ENCODE peak calls at places on chromosomes 2 and 18, in eight cellular contexts. U is mammary epithelial cell, T is AG09309, V is tibial nerve, R is glutamatergic neuron, Y is kidney epithelial cell, H is AG10803, X is NB4. Z is an unnamed sample.

GRCh38 chr2:25473758-25474335 is 132.1 kb upstream of the DNMT3A start:
- DNase-seq in U (no peak), T (no peak), V (no peak), R (no peak), Y (peak), H (no peak), X (no peak), Z (no peak)

GRCh38 chr18:30376515-30376914 is 666.0 kb downstream of the DSC3 start:
- DNase-seq in U (no peak), T (no peak), V (no peak), R (no peak), Y (no peak), H (no peak), X (peak), Z (no peak)

GRCh38 chr18:48590678-48591077 is 51.8 kb downstream of the CTIF start:
- DNase-seq in U (peak), T (peak), V (no peak), R (no peak), Y (peak), H (peak), X (no peak), Z (no peak)

GRCh38 chr2:9782197-9782719 is 61.0 kb upstream of the TAF1B start:
- DNase-seq in U (peak), T (no peak), V (no peak), R (no peak), Y (no peak), H (no peak), X (no peak), Z (no peak)

GRCh38 chr2:96993367-96993766 is 7.0 kb upstream of the FAM178B start:
- DNase-seq in U (peak), T (no peak), V (no peak), R (no peak), Y (no peak), H (no peak), X (no peak), Z (no peak)

GRCh38 chr2:119174216-119174992 is 15.9 kb upstream of the C1QL2 start:
- DNase-seq in U (peak), T (no peak), V (no peak), R (peak), Y (no peak), H (peak), X (peak), Z (peak)

GRCh38 chr2:41241325-41242000 is 789.6 kb upstream of the SLC8A1 start:
- DNase-seq in U (no peak), T (no peak), V (no peak), R (no peak), Y (no peak), H (no peak), X (no peak), Z (no peak)

GRCh38 chr2:233835230-233836186 is 18.8 kb downstream of the HJURP start:
- DNase-seq in U (no peak), T (no peak), V (no peak), R (no peak), Y (no peak), H (no peak), X (no peak), Z (no peak)

GRCh38 chr2:188676012-188676405 is 298.2 kb upstream of the COL3A1 start:
- DNase-seq in U (no peak), T (no peak), V (no peak), R (no peak), Y (no peak), H (peak), X (no peak), Z (no peak)

GRCh38 chr18:5456577-5457466 is 87.0 kb downstream of the EPB41L3 start:
- DNase-seq in U (no peak), T (no peak), V (peak), R (peak), Y (no peak), H (peak), X (no peak), Z (no peak)

GRCh38 chr2:199455186-199455532 is 2.6 kb downstream of the SATB2 start:
- DNase-seq in U (no peak), T (no peak), V (no peak), R (no peak), Y (no peak), H (no peak), X (no peak), Z (no peak)

GRCh38 chr2:216646116-216646515 is 12.9 kb downstream of the IGFBP2 start:
- DNase-seq in U (no peak), T (no peak), V (no peak), R (no peak), Y (no peak), H (no peak), X (no peak), Z (no peak)

GRCh38 chr2:191150451-191151314 is at the start of gene STAT4:
- DNase-seq in U (peak), T (no peak), V (peak), R (peak), Y (no peak), H (no peak), X (peak), Z (no peak)

GRCh38 chr2:54041135-54041534 is 70.3 kb upstream of the PSME4 start:
- DNase-seq in U (peak), T (no peak), V (no peak), R (no peak), Y (no peak), H (no peak), X (no peak), Z (no peak)

GRCh38 chr2:217801115-217801531 is 201.7 kb downstream of the TNS1 start:
- DNase-seq in U (no peak), T (no peak), V (no peak), R (no peak), Y (no peak), H (no peak), X (no peak), Z (no peak)

GRCh38 chr18:13641551-13642439 is 84.6 kb downstream of the FAM210A start:
- DNase-seq in U (no peak), T (no peak), V (no peak), R (peak), Y (no peak), H (no peak), X (no peak), Z (no peak)

GRCh38 chr18:63130176-63130575 is 189.4 kb downstream of the BCL2 start:
- DNase-seq in U (no peak), T (no peak), V (no peak), R (no peak), Y (no peak), H (no peak), X (peak), Z (no peak)

GRCh38 chr2:4588606-4589005 is 885.2 kb downstream of the DCDC2C start:
- DNase-seq in U (no peak), T (no peak), V (no peak), R (no peak), Y (no peak), H (no peak), X (no peak), Z (no peak)

GRCh38 chr2:165277295-165277694 is 38.1 kb downstream of the SCN2A start:
- DNase-seq in U (no peak), T (no peak), V (no peak), R (no peak), Y (no peak), H (no peak), X (no peak), Z (no peak)

GRCh38 chr18:22176622-22177495 is 7.5 kb downstream of the GATA6 start:
- DNase-seq in U (no peak), T (no peak), V (no peak), R (no peak), Y (no peak), H (no peak), X (no peak), Z (no peak)

GRCh38 chr2:203619192-203619878 is 84.2 kb upstream of the RAPH1 start:
- DNase-seq in U (no peak), T (no peak), V (no peak), R (no peak), Y (no peak), H (no peak), X (no peak), Z (no peak)

GRCh38 chr2:149972039-149972438 is 384.5 kb upstream of the MMADHC start:
- DNase-seq in U (no peak), T (no peak), V (no peak), R (no peak), Y (no peak), H (peak), X (no peak), Z (no peak)

GRCh38 chr18:77106331-77106730 is 26.3 kb downstream of the MBP start:
- DNase-seq in U (no peak), T (no peak), V (no peak), R (no peak), Y (no peak), H (no peak), X (peak), Z (no peak)

GRCh38 chr18:3498705-3499451 is 48.9 kb downstream of the TGIF1 start:
- DNase-seq in U (no peak), T (no peak), V (no peak), R (peak), Y (no peak), H (peak), X (peak), Z (peak)

GRCh38 chr2:31199206-31199605 is 18.1 kb downstream of the CAPN14 start:
- DNase-seq in U (no peak), T (no peak), V (no peak), R (no peak), Y (no peak), H (no peak), X (no peak), Z (no peak)

GRCh38 chr2:160315337-160315736 is 115.3 kb upstream of the ITGB6 start:
- DNase-seq in U (no peak), T (no peak), V (no peak), R (no peak), Y (no peak), H (peak), X (no peak), Z (no peak)

GRCh38 chr2:181312515-181312927 is 144.7 kb upstream of the ITGA4 start:
- DNase-seq in U (no peak), T (no peak), V (no peak), R (no peak), Y (no peak), H (no peak), X (no peak), Z (no peak)

GRCh38 chr2:133986076-133986837 is 267.6 kb upstream of the MGAT5 start:
- DNase-seq in U (no peak), T (no peak), V (no peak), R (no peak), Y (no peak), H (no peak), X (no peak), Z (no peak)

GRCh38 chr18:59264651-59265245 is 8.5 kb downstream of the RAX start:
- DNase-seq in U (no peak), T (no peak), V (no peak), R (peak), Y (no peak), H (no peak), X (no peak), Z (no peak)

GRCh38 chr2:70726947-70727725 is 40.9 kb downstream of the ADD2 start:
- DNase-seq in U (peak), T (no peak), V (no peak), R (no peak), Y (peak), H (peak), X (no peak), Z (no peak)

GRCh38 chr18:26771524-26771923 is 94.0 kb downstream of the AQP4 start:
- DNase-seq in U (no peak), T (no peak), V (no peak), R (no peak), Y (no peak), H (no peak), X (peak), Z (no peak)
- TF ChIP-seq CTCF in U (peak), T (peak), V (peak), R (peak), Y (peak), H (peak), X (peak), Z (peak)

GRCh38 chr2:228690681-228691080 is 509.2 kb upstream of the SPHKAP start:
- DNase-seq in U (no peak), T (no peak), V (no peak), R (no peak), Y (no peak), H (no peak), X (no peak), Z (no peak)

GRCh38 chr2:228688007-228688645 is 506.6 kb upstream of the SPHKAP start:
- DNase-seq in U (no peak), T (no peak), V (no peak), R (no peak), Y (no peak), H (peak), X (no peak), Z (no peak)

GRCh38 chr2:228689049-228689448 is 507.6 kb upstream of the SPHKAP start:
- DNase-seq in U (no peak), T (no peak), V (no peak), R (peak), Y (no peak), H (no peak), X (peak), Z (peak)
- TF ChIP-seq CTCF in U (no peak), T (peak), V (no peak), R (peak), Y (peak), H (peak), X (peak), Z (peak)

GRCh38 chr18:50055474-50055873 is 139.5 kb downstream of the MYO5B start:
- DNase-seq in U (no peak), T (no peak), V (no peak), R (no peak), Y (no peak), H (no peak), X (no peak), Z (no peak)

GRCh38 chr18:50060822-50061221 is 134.1 kb downstream of the MYO5B start:
- DNase-seq in U (no peak), T (no peak), V (no peak), R (no peak), Y (no peak), H (no peak), X (no peak), Z (no peak)

GRCh38 chr18:50058731-50059130 is 136.2 kb downstream of the MYO5B start:
- DNase-seq in U (no peak), T (no peak), V (no peak), R (no peak), Y (no peak), H (no peak), X (no peak), Z (no peak)

GRCh38 chr18:50056185-50056584 is 138.8 kb downstream of the MYO5B start:
- DNase-seq in U (no peak), T (no peak), V (no peak), R (no peak), Y (no peak), H (no peak), X (no peak), Z (no peak)

GRCh38 chr18:50057009-50057408 is 137.9 kb downstream of the MYO5B start:
- DNase-seq in U (no peak), T (no peak), V (no peak), R (no peak), Y (no peak), H (no peak), X (no peak), Z (no peak)
- TF ChIP-seq CTCF in U (no peak), T (no peak), V (no peak), R (no peak), Y (no peak), H (no peak), X (no peak), Z (no peak)

GRCh38 chr2:220460257-220460985 is 833.0 kb downstream of the SLC4A3 start:
- DNase-seq in U (no peak), T (no peak), V (no peak), R (no peak), Y (no peak), H (no peak), X (peak), Z (no peak)
- TF ChIP-seq CTCF in U (peak), T (no peak), V (no peak), R (peak), Y (no peak), H (peak), X (peak), Z (peak)

GRCh38 chr2:109356251-109357035 is 227.4 kb downstream of the SH3RF3 start:
- DNase-seq in U (no peak), T (no peak), V (no peak), R (no peak), Y (no peak), H (peak), X (no peak), Z (no peak)
- TF ChIP-seq CTCF in U (no peak), T (no peak), V (no peak), R (no peak), Y (no peak), H (no peak), X (no peak), Z (no peak)

GRCh38 chr2:23294238-23294637 is 90.7 kb upstream of the KLHL29 start:
- DNase-seq in U (no peak), T (no peak), V (no peak), R (no peak), Y (no peak), H (no peak), X (peak), Z (no peak)
- TF ChIP-seq CTCF in U (no peak), T (no peak), V (no peak), R (no peak), Y (no peak), H (no peak), X (peak), Z (no peak)

GRCh38 chr2:45368792-45369191 is 242.3 kb downstream of the SRBD1 start:
- DNase-seq in U (no peak), T (no peak), V (no peak), R (no peak), Y (no peak), H (no peak), X (no peak), Z (no peak)

GRCh38 chr2:45373534-45373933 is 237.5 kb downstream of the SRBD1 start:
- DNase-seq in U (no peak), T (no peak), V (no peak), R (no peak), Y (no peak), H (no peak), X (no peak), Z (no peak)

GRCh38 chr2:45370367-45370766 is 240.7 kb downstream of the SRBD1 start:
- DNase-seq in U (no peak), T (no peak), V (no peak), R (no peak), Y (no peak), H (no peak), X (peak), Z (no peak)
- TF ChIP-seq CTCF in U (no peak), T (no peak), V (no peak), R (no peak), Y (no peak), H (no peak), X (no peak), Z (no peak)

Z was measured in neural crest cell.